ENCODE peak calls at places on chromosomes 4 and X, in six cellular contexts. One of them, this sample, is unnamed.
A peak's percentile ranks its signal among the peaks of the same experiment; 100 is the strongest.

GRCh38 chr4:84690481-84690880 is 107.6 kb downstream of the CDS1 start:
- DNase-seq in HFF-Myc: no peak
- DNase-seq in small intestine: no peak
- DNase-seq in fibroblast of pulmonary artery: no peak
- DNase-seq in cardiac muscle cell: no peak
- DNase-seq in MM.1S: no peak
- DNase-seq in this sample: peak; percentile 1

GRCh38 chr4:164731827-164732474 is 22.0 kb upstream of the SMIM31 start:
- DNase-seq in HFF-Myc: peak; percentile 10
- DNase-seq in small intestine: peak; percentile 44
- DNase-seq in fibroblast of pulmonary artery: peak; percentile 56
- DNase-seq in cardiac muscle cell: peak; percentile 67
- DNase-seq in MM.1S: peak; percentile 40
- DNase-seq in this sample: peak; percentile 57

GRCh38 chrX:150934453-150934852 is 36.0 kb upstream of the CD99L2 start:
- DNase-seq in HFF-Myc: no peak
- DNase-seq in small intestine: no peak
- DNase-seq in fibroblast of pulmonary artery: peak; percentile 31
- DNase-seq in cardiac muscle cell: no peak
- DNase-seq in MM.1S: no peak
- DNase-seq in this sample: peak; percentile 85

GRCh38 chrX:69024931-69025330 is 140.3 kb downstream of the PJA1 start:
- DNase-seq in HFF-Myc: no peak
- DNase-seq in small intestine: peak; percentile 59
- DNase-seq in fibroblast of pulmonary artery: peak; percentile 81
- DNase-seq in cardiac muscle cell: peak; percentile 7
- DNase-seq in MM.1S: no peak
- DNase-seq in this sample: peak; percentile 63

GRCh38 chr4:121277194-121278105 is 103.4 kb downstream of the QRFPR start:
- DNase-seq in HFF-Myc: no peak
- DNase-seq in small intestine: no peak
- DNase-seq in fibroblast of pulmonary artery: peak; percentile 12
- DNase-seq in cardiac muscle cell: peak; percentile 25
- DNase-seq in MM.1S: peak; percentile 46
- DNase-seq in this sample: peak; percentile 39

GRCh38 chr4:24174622-24175021 is 284.8 kb upstream of the PPARGC1A start:
- DNase-seq in HFF-Myc: no peak
- DNase-seq in small intestine: no peak
- DNase-seq in fibroblast of pulmonary artery: no peak
- DNase-seq in cardiac muscle cell: no peak
- DNase-seq in MM.1S: no peak
- DNase-seq in this sample: peak; percentile 33

GRCh38 chr4:10074767-10075105 is 41.9 kb downstream of the WDR1 start:
- DNase-seq in HFF-Myc: peak; percentile 24
- DNase-seq in small intestine: peak; percentile 25
- DNase-seq in fibroblast of pulmonary artery: peak; percentile 64
- DNase-seq in cardiac muscle cell: peak; percentile 42
- DNase-seq in MM.1S: no peak
- DNase-seq in this sample: peak; percentile 84

GRCh38 chrX:20374866-20375530 is 108.3 kb upstream of the RPS6KA3 start:
- DNase-seq in HFF-Myc: no peak
- DNase-seq in small intestine: peak; percentile 80
- DNase-seq in fibroblast of pulmonary artery: no peak
- DNase-seq in cardiac muscle cell: peak; percentile 51
- DNase-seq in MM.1S: no peak
- DNase-seq in this sample: peak; percentile 33

GRCh38 chr4:165761968-165762367 is 111.1 kb upstream of the TLL1 start:
- DNase-seq in HFF-Myc: no peak
- DNase-seq in small intestine: no peak
- DNase-seq in fibroblast of pulmonary artery: no peak
- DNase-seq in cardiac muscle cell: no peak
- DNase-seq in MM.1S: no peak
- DNase-seq in this sample: no peak

GRCh38 chrX:68273887-68274286 is 159.4 kb downstream of the OPHN1 start:
- DNase-seq in HFF-Myc: no peak
- DNase-seq in small intestine: no peak
- DNase-seq in fibroblast of pulmonary artery: peak; percentile 22
- DNase-seq in cardiac muscle cell: no peak
- DNase-seq in MM.1S: no peak
- DNase-seq in this sample: peak; percentile 30

GRCh38 chr4:57070461-57070860 is 39.7 kb downstream of the IGFBP7 start:
- DNase-seq in HFF-Myc: no peak
- DNase-seq in small intestine: no peak
- DNase-seq in fibroblast of pulmonary artery: no peak
- DNase-seq in cardiac muscle cell: no peak
- DNase-seq in MM.1S: no peak
- DNase-seq in this sample: no peak

GRCh38 chr4:139889194-139889762 is 223.7 kb downstream of the MGST2 start:
- DNase-seq in HFF-Myc: no peak
- DNase-seq in small intestine: no peak
- DNase-seq in fibroblast of pulmonary artery: no peak
- DNase-seq in cardiac muscle cell: no peak
- DNase-seq in MM.1S: no peak
- DNase-seq in this sample: no peak

GRCh38 chrX:10216208-10216607 is 59.4 kb downstream of the CLCN4 start:
- DNase-seq in HFF-Myc: no peak
- DNase-seq in small intestine: no peak
- DNase-seq in fibroblast of pulmonary artery: no peak
- DNase-seq in cardiac muscle cell: no peak
- DNase-seq in MM.1S: no peak
- DNase-seq in this sample: no peak

GRCh38 chr4:22962186-22962786 is 269.5 kb downstream of the GBA3 start:
- DNase-seq in HFF-Myc: no peak
- DNase-seq in small intestine: peak; percentile 73
- DNase-seq in fibroblast of pulmonary artery: peak; percentile 52
- DNase-seq in cardiac muscle cell: peak; percentile 49
- DNase-seq in MM.1S: peak; percentile 44
- DNase-seq in this sample: peak; percentile 53

GRCh38 chrX:46198858-46199257 is 346.4 kb downstream of the ZNF674 start:
- DNase-seq in HFF-Myc: no peak
- DNase-seq in small intestine: no peak
- DNase-seq in fibroblast of pulmonary artery: no peak
- DNase-seq in cardiac muscle cell: no peak
- DNase-seq in MM.1S: no peak
- DNase-seq in this sample: no peak

GRCh38 chrX:153649915-153650782 is 3.1 kb downstream of the DUSP9 start:
- DNase-seq in HFF-Myc: no peak
- DNase-seq in small intestine: no peak
- DNase-seq in fibroblast of pulmonary artery: no peak
- DNase-seq in cardiac muscle cell: no peak
- DNase-seq in MM.1S: no peak
- DNase-seq in this sample: no peak

GRCh38 chr4:46648088-46648744 is 258.3 kb upstream of the GABRA2 start:
- DNase-seq in HFF-Myc: no peak
- DNase-seq in small intestine: peak; percentile 47
- DNase-seq in fibroblast of pulmonary artery: peak; percentile 72
- DNase-seq in cardiac muscle cell: peak; percentile 35
- DNase-seq in MM.1S: peak; percentile 76
- DNase-seq in this sample: peak; percentile 13

GRCh38 chr4:143616771-143617170 is 83.7 kb downstream of the FREM3 start:
- DNase-seq in HFF-Myc: peak; percentile 14
- DNase-seq in small intestine: no peak
- DNase-seq in fibroblast of pulmonary artery: no peak
- DNase-seq in cardiac muscle cell: no peak
- DNase-seq in MM.1S: no peak
- DNase-seq in this sample: peak; percentile 59

GRCh38 chr4:13347517-13348125 is 136.5 kb downstream of the RAB28 start:
- DNase-seq in HFF-Myc: no peak
- DNase-seq in small intestine: no peak
- DNase-seq in fibroblast of pulmonary artery: no peak
- DNase-seq in cardiac muscle cell: no peak
- DNase-seq in MM.1S: no peak
- DNase-seq in this sample: peak; percentile 56

GRCh38 chr4:172514801-172515200 is 653.8 kb upstream of the GALNT7 start:
- DNase-seq in HFF-Myc: no peak
- DNase-seq in small intestine: no peak
- DNase-seq in fibroblast of pulmonary artery: no peak
- DNase-seq in cardiac muscle cell: no peak
- DNase-seq in MM.1S: no peak
- DNase-seq in this sample: no peak

GRCh38 chrX:130555341-130555740 is 153.6 kb downstream of the RBMX2 start:
- DNase-seq in HFF-Myc: peak; percentile 88
- DNase-seq in small intestine: no peak
- DNase-seq in fibroblast of pulmonary artery: no peak
- DNase-seq in cardiac muscle cell: no peak
- DNase-seq in MM.1S: no peak
- DNase-seq in this sample: peak; percentile 69

GRCh38 chrX:37380920-37381319 is 31.8 kb downstream of the PRRG1 start:
- DNase-seq in HFF-Myc: peak; percentile 21
- DNase-seq in small intestine: peak; percentile 89
- DNase-seq in fibroblast of pulmonary artery: peak; percentile 73
- DNase-seq in cardiac muscle cell: no peak
- DNase-seq in MM.1S: no peak
- DNase-seq in this sample: peak; percentile 37

DNA sequence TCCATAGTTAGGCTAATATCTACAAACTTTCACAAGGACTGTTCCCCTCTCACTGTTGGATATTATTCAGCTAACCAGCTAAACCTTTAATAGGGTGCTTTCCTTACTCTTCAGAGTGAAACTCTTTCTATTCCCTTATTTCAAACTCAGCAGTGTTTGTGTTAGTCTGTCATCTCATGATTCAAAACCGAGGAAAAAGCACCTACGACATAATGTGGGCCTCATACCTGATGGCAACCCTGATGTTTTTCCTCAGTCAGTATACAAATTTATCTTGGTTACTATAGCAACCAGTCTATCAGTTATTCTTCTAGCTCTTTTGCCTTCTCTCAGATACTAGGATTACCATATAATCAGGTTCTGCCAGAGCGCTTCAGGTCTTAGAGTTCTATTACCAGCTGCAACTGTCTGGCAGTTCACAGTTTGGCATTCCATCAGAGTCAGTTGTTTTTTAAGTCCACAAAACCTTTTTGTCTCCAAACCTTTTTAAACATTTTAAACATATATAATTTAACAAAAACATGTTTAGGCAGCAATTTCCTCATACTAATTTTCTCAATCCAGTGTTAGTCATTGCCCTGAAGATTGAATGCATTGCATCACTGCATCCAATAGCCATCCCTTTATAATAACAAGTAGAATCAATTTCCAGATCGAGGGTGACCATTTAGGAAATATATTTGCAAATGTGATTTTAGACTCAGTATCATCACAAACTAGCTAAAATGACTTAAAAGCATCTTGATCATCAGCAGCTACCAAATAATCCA is 7.4 kb downstream of the WDR44 start:
- DNase-seq in HFF-Myc: no peak
- DNase-seq in small intestine: no peak
- DNase-seq in fibroblast of pulmonary artery: no peak
- DNase-seq in cardiac muscle cell: no peak
- DNase-seq in MM.1S: no peak
- DNase-seq in this sample: peak; percentile 31
- H3K4me3 ChIP-seq in HFF-Myc: no peak overlapping the region
- H3K4me3 ChIP-seq in small intestine: no peak overlapping the region
- H3K4me3 ChIP-seq in fibroblast of pulmonary artery: no peak overlapping the region
- H3K4me3 ChIP-seq in cardiac muscle cell: no peak overlapping the region
- H3K4me3 ChIP-seq in MM.1S: no peak overlapping the region
- H3K4me3 ChIP-seq in this sample: no peak overlapping the region

DNA sequence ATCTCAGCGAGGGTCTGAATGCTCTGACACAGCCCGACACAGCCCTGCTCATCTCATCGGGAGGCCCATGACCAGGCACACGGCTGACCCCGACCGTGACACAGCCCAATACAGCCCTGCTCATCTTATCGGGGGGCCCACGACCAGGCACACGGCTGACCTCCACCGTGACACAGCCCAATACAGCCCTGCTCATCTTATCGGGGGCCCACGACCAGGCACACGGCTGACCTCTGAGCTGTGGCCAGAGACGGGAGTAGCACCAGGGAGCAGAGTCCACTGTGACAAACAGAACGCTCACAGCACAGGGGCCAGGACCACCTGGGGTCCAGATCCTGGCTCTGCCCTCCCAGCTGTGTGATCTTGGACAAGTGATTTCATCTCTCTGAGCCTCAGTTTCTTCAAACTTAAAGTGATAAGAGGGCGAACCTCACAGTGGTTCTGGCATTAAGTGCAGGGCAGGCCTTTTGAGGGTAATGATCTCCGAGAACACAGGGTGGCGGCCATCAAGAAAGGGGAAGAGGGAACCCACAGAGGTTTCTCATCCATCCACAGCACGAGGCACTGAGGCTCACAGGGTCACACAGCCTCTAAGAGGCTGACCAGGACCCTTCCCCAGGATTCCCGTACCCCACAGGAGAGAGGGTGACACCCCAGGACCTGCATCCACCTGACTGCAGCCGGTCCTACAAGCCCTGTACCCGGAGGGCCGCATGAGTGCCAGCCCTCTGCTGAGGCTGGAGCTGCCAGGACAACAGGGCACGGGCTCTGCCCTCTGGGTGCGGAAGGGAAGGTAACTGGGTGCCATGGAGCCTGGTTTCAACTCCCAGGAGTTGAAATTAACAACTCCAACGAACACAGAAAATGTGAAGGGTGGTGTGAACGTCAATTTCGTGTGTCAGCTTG is 60.1 kb downstream of the WFS1 start:
- DNase-seq in HFF-Myc: no peak
- DNase-seq in small intestine: no peak
- DNase-seq in fibroblast of pulmonary artery: no peak
- DNase-seq in cardiac muscle cell: no peak
- DNase-seq in MM.1S: no peak
- DNase-seq in this sample: no peak
- H3K4me3 ChIP-seq in HFF-Myc: no peak overlapping the region
- H3K4me3 ChIP-seq in small intestine: no peak overlapping the region
- H3K4me3 ChIP-seq in fibroblast of pulmonary artery: no peak overlapping the region
- H3K4me3 ChIP-seq in cardiac muscle cell: no peak overlapping the region
- H3K4me3 ChIP-seq in MM.1S: no peak overlapping the region
- H3K4me3 ChIP-seq in this sample: no peak overlapping the region

GRCh38 chr4:186020793-186021407 is 48.1 kb upstream of the TLR3 start:
- DNase-seq in HFF-Myc: no peak
- DNase-seq in small intestine: no peak
- DNase-seq in fibroblast of pulmonary artery: peak; percentile 42
- DNase-seq in cardiac muscle cell: no peak
- DNase-seq in MM.1S: no peak
- DNase-seq in this sample: no peak
- H3K4me3 ChIP-seq in HFF-Myc: no peak overlapping the region
- H3K4me3 ChIP-seq in small intestine: no peak overlapping the region
- H3K4me3 ChIP-seq in fibroblast of pulmonary artery: no peak overlapping the region
- H3K4me3 ChIP-seq in cardiac muscle cell: no peak overlapping the region
- H3K4me3 ChIP-seq in MM.1S: no peak overlapping the region
- H3K4me3 ChIP-seq in this sample: no peak overlapping the region

DNA sequence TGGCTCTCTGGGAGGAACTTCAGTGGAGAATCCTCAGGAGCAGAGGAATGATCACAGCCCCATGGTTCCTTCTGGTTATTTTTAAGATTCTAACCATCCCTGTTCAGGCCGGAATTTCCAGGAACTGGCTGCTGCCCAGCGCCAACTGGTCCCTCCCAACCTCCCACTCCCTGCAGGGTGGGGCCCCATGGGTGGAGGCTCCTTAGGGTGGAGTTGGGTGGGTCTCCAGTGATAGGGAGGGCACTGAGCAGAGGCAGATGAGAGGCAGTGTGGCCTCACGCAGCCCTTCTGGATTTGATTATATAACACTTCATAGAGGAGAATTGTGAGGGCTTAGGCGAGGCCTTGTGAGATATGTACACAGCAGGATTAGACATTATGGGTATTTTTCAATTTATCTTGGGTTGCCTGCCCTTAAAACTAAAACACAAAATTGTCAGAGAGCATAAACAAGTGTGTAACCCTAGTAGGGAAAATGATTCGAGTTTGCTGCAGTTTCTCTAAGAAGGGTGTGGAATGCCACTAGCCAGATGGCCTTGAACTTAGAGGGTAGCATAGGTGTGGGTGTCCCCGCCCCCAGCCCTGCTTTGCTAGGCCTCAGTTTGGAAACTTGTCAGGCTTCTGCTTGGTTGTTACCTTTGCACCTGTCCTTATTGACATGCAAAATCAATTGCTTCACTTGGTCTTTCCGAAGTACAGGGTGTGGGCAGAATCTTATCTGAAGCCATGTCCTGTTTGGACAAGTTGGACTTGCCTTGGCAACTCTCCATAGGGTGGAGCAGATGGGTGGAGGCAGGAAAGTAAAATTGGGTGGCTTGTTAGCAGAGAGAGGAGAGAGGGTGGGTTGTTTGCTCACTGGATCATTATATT is 9.3 kb downstream of the KLF3 start:
- DNase-seq in HFF-Myc: peak; percentile 74
- DNase-seq in small intestine: peak; percentile 98
- DNase-seq in fibroblast of pulmonary artery: peak; percentile 42
- DNase-seq in cardiac muscle cell: peak; percentile 25
- DNase-seq in MM.1S: no peak
- DNase-seq in this sample: peak; percentile 73
- H3K4me3 ChIP-seq in HFF-Myc: no peak overlapping the region
- H3K4me3 ChIP-seq in small intestine: no peak overlapping the region
- H3K4me3 ChIP-seq in fibroblast of pulmonary artery: no peak overlapping the region
- H3K4me3 ChIP-seq in cardiac muscle cell: no peak overlapping the region
- H3K4me3 ChIP-seq in MM.1S: no peak overlapping the region
- H3K4me3 ChIP-seq in this sample: peak overlapping the region; percentile 28